ENCODE peak calls at places on chromosomes 7 and 10, in seven cellular contexts. I, J, M, Y, B, X and P are unnamed samples.

GRCh38 chr10:132423966-132424847 is 27.2 kb downstream of the PWWP2B start:
- DNase-seq in I (no peak), J (no peak), M (no peak), Y (no peak), B (peak), X (no peak), P (peak)

GRCh38 chr10:114024876-114025609 is 18.6 kb upstream of the ADRB1 start:
- DNase-seq in I (no peak), J (no peak), M (no peak), Y (no peak), B (no peak), X (peak), P (peak)

GRCh38 chr7:131170440-131171105 is 157.1 kb upstream of the MKLN1 start:
- DNase-seq in I (no peak), J (no peak), M (no peak), Y (no peak), B (no peak), X (peak), P (no peak)

GRCh38 chr7:42262907-42263466 is 26.0 kb upstream of the GLI3 start:
- DNase-seq in I (peak), J (no peak), M (no peak), Y (no peak), B (peak), X (peak), P (peak)

GRCh38 chr7:92634924-92635519 is 44.8 kb upstream of the FAM133B start:
- DNase-seq in I (no peak), J (no peak), M (no peak), Y (no peak), B (peak), X (peak), P (peak)

GRCh38 chr7:87875151-87876039 is 765 bp downstream of the SLC25A40 start:
- DNase-seq in I (peak), J (no peak), M (no peak), Y (no peak), B (peak), X (peak), P (peak)

GRCh38 chr7:22350466-22351328 is 6.3 kb downstream of the RAPGEF5 start:
- DNase-seq in I (peak), J (no peak), M (no peak), Y (no peak), B (peak), X (peak), P (no peak)

GRCh38 chr7:78769551-78770101 is 683.8 kb downstream of the MAGI2 start:
- DNase-seq in I (no peak), J (no peak), M (no peak), Y (no peak), B (no peak), X (peak), P (no peak)

GRCh38 chr7:28405662-28406061 is 6.7 kb upstream of the CREB5 start:
- DNase-seq in I (peak), J (no peak), M (no peak), Y (no peak), B (peak), X (peak), P (peak)